ENCODE peak calls at places on chromosomes 6 and 20, in ten cellular contexts. C, P, J, D, X, I, H, V, B and S are unnamed samples.

GRCh38 chr6:80132942-80133517 is 26.6 kb downstream of the BCKDHB start:
- DNase-seq in C (peak; percentile 72), P (peak; percentile 15), J (no peak), D (peak; percentile 31), X (peak; percentile 50), I (peak; percentile 24), H (peak; percentile 16), V (peak; percentile 74), B (peak; percentile 71), S (peak; percentile 74)

GRCh38 chr6:42088101-42088591 is 37.8 kb downstream of the TAF8 start:
- DNase-seq in C (peak; percentile 54), P (peak; percentile 90), J (no peak), D (no peak), X (peak; percentile 41), I (peak; percentile 55), H (no peak), V (peak; percentile 39), B (no peak), S (no peak)

GRCh38 chr20:34437330-34437986 is 74.4 kb downstream of the ITCH start:
- DNase-seq in C (peak; percentile 74), P (no peak), J (no peak), D (no peak), X (peak; percentile 69), I (no peak), H (no peak), V (no peak), B (peak; percentile 22), S (no peak)

GRCh38 chr6:131061771-131062160 is 1.3 kb downstream of the EPB41L2 start:
- DNase-seq in C (no peak), P (no peak), J (no peak), D (no peak), X (no peak), I (no peak), H (no peak), V (no peak), B (peak; percentile 60), S (peak; percentile 5)

GRCh38 chr6:53938810-53939209 is 144.0 kb downstream of the LRRC1 start:
- DNase-seq in C (peak; percentile 64), P (no peak), J (no peak), D (no peak), X (peak; percentile 79), I (no peak), H (no peak), V (no peak), B (no peak), S (no peak)

GRCh38 chr6:29757282-29757681 is 34.0 kb downstream of the HLA-F start:
- DNase-seq in C (no peak), P (no peak), J (no peak), D (no peak), X (no peak), I (no peak), H (no peak), V (no peak), B (no peak), S (no peak)

GRCh38 chr6:164166996-164167395 is 752.5 kb downstream of the QKI start:
- DNase-seq in C (no peak), P (no peak), J (no peak), D (no peak), X (no peak), I (no peak), H (no peak), V (no peak), B (no peak), S (no peak)

GRCh38 chr20:62675156-62675871 is 33.0 kb downstream of the SLCO4A1 start:
- DNase-seq in C (no peak), P (no peak), J (no peak), D (no peak), X (no peak), I (no peak), H (no peak), V (no peak), B (peak; percentile 16), S (no peak)

DNA sequence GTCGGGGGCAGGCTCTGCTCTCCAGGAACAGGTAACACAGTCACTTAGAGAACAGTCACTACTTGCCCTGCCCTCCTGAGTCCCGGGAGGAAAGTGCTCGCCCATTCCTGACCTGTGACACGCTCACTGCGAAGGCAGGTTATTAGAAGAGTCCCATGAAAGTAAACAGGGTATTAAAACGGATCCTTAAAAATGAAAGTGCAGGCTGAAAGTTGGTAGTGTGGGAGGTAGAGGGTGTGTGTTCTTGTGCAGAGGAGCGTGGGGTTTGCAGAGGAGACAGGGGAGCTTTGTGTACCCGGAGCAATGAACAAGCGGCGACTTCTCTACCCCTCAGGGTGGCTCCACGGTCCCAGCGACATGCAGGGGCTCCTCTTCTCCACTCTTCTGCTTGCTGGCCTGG is at the start of gene CCN6:
- DNase-seq in C (no peak), P (no peak), J (no peak), D (no peak), X (no peak), I (no peak), H (no peak), V (no peak), B (no peak), S (peak; percentile 3)
- H3K4me3 ChIP-seq in C (no peak within 1 kb of the TSS), P (no peak within 1 kb of the TSS), J (no peak within 1 kb of the TSS), D (no peak within 1 kb of the TSS), X (no peak within 1 kb of the TSS), I (no peak within 1 kb of the TSS), H (no peak within 1 kb of the TSS), V (no peak within 1 kb of the TSS), B (no peak within 1 kb of the TSS), S (no peak within 1 kb of the TSS)

GRCh38 chr6:151806757-151807512 is 547 bp upstream of the ESR1 start:
- DNase-seq in C (no peak), P (no peak), J (no peak), D (peak; percentile 25), X (no peak), I (no peak), H (no peak), V (no peak), B (no peak), S (no peak)

GRCh38 chr6:151805286-151805840 is 2.1 kb upstream of the ESR1 start:
- DNase-seq in C (no peak), P (no peak), J (no peak), D (no peak), X (no peak), I (peak; percentile 16), H (no peak), V (no peak), B (no peak), S (no peak)

GRCh38 chr6:151804585-151805285 is 2.7 kb upstream of the ESR1 start:
- DNase-seq in C (no peak), P (no peak), J (no peak), D (no peak), X (no peak), I (no peak), H (no peak), V (no peak), B (no peak), S (no peak)

GRCh38 chr6:151808331-151809241 is 1.1 kb downstream of the ESR1 start:
- DNase-seq in C (no peak), P (no peak), J (no peak), D (peak; percentile 18), X (no peak), I (no peak), H (no peak), V (no peak), B (peak; percentile 16), S (no peak)

GRCh38 chr6:151807513-151808330 is at the start of gene ESR1:
- DNase-seq in C (no peak), P (peak; percentile 36), J (no peak), D (peak; percentile 29), X (no peak), I (peak; percentile 23), H (no peak), V (peak; percentile 28), B (peak; percentile 19), S (no peak)
- H3K27me3 ChIP-seq in C (peaks cover 31% of the 10 kb centered on the region), P (no peaks in the 10 kb centered on the region), J (peaks cover 16% of the 10 kb centered on the region), D (no peaks in the 10 kb centered on the region), X (peaks cover 56% of the 10 kb centered on the region), I (peaks cover 41% of the 10 kb centered on the region), H (peaks cover 31% of the 10 kb centered on the region), V (peaks cover 16% of the 10 kb centered on the region), B (no peaks in the 10 kb centered on the region), S (peaks cover 7% of the 10 kb centered on the region)

DNA sequence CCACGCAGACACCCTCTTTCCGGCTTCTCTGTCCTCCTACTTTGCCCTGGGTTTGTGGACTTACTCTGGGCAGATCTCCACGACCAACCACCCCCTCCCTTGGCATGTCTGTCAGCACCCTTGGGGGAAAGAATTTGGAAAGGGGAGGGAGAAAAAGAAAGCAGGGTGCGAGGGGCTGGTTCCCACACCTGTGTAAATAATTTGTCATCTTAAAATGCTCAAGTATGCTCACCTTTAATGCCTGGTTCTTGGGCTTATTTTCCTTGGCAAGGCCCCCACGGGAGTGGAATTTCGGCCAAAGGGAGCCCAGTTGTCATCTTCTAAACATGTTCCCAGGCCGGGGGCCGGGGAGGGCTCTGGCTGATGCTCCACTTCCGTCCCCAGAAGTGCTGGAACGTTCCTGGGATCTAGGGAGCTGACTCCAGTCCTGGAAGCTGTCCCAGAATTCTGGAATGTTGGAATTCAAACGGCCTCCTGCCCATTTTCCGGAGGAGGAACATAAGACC is 122.1 kb downstream of the CEBPB start:
- DNase-seq in C (peak; percentile 93), P (no peak), J (no peak), D (no peak), X (peak; percentile 94), I (peak; percentile 70), H (no peak), V (peak; percentile 71), B (peak; percentile 71), S (no peak)
- H3K4me3 ChIP-seq in C (no peak overlapping the region), P (peak overlapping the region; percentile 41), J (no peak overlapping the region), D (no peak overlapping the region), X (no peak overlapping the region), I (no peak overlapping the region), H (no peak overlapping the region), V (no peak overlapping the region), B (peak overlapping the region; percentile 33), S (no peak overlapping the region)

GRCh38 chr20:45343445-45343866 is 4.8 kb downstream of the SDC4 start:
- DNase-seq in C (no peak), P (peak; percentile 34), J (no peak), D (no peak), X (no peak), I (no peak), H (no peak), V (no peak), B (peak; percentile 28), S (peak; percentile 83)
- H3K27me3 ChIP-seq in C (no peaks in the 10 kb centered on the region), P (no peaks in the 10 kb centered on the region), J (peaks cover 6% of the 10 kb centered on the region), D (peaks cover 8% of the 10 kb centered on the region), X (no peaks in the 10 kb centered on the region), I (no peaks in the 10 kb centered on the region), H (no peaks in the 10 kb centered on the region), V (no peaks in the 10 kb centered on the region), B (no peaks in the 10 kb centered on the region), S (no peaks in the 10 kb centered on the region)

DNA sequence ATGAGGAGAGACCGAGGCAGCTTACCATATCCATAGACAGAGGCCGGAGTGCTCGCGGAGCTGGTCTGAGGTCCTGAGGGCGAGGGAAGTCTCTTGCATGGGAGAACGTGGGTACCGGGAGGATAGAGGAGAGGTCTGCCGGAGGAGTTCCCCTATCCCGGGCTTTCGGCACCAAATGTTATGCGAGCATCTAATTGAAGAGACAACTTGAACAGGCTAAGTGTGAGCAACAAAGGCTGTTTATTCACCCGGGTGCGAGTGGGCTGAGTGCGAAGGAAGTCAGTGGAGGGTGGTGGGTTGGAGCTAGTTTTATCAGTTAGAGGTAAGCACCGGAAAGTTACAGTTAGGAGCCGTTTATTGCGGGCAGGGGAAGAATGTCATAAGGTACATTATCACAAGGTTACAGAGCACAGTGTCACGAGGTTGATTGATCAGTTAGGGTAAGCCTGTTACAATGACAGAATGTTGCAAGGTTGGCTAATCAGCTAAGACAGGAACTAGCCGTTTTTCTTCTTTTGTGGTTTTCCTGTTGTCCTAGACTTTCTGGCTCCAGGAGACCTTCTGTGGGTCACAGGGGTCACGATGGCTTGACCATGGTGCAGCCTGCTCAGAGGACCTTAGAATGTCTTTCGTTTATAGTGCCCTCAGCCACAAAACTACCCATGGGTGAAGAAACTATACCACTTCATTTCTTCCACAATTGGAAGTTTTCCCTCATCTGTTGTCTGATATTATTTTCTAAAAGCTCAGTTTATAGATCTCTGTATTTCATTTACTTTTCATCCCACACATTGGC is 746.0 kb upstream of the ADGRB3 start:
- DNase-seq in C (no peak), P (no peak), J (no peak), D (no peak), X (peak; percentile 36), I (no peak), H (no peak), V (no peak), B (no peak), S (no peak)
- H3K4me3 ChIP-seq in C (no peak overlapping the region), P (no peak overlapping the region), J (no peak overlapping the region), D (no peak overlapping the region), X (no peak overlapping the region), I (no peak overlapping the region), H (no peak overlapping the region), V (no peak overlapping the region), B (no peak overlapping the region), S (no peak overlapping the region)